ENCODE peak calls at places on chromosomes 13 and 19, in four cellular contexts. One of them, this sample, is unnamed.

GRCh38 chr19:51121257-51121656 is 3.4 kb upstream of the SIGLEC9 start:
- DNase-seq in cardiac muscle cell: no peak
- DNase-seq in uterus: no peak
- DNase-seq in fibroblast of lung: no peak
- DNase-seq in this sample: no peak

GRCh38 chr19:12574036-12574435 is 22.8 kb upstream of the ZNF564 start:
- DNase-seq in cardiac muscle cell: no peak
- DNase-seq in uterus: no peak
- DNase-seq in fibroblast of lung: no peak
- DNase-seq in this sample: no peak

GRCh38 chr13:97068146-97068545 is 73.9 kb upstream of the OXGR1 start:
- DNase-seq in cardiac muscle cell: peak
- DNase-seq in uterus: no peak
- DNase-seq in fibroblast of lung: peak
- DNase-seq in this sample: no peak

GRCh38 chr13:36475468-36475867 is 43.2 kb downstream of the CCNA1 start:
- DNase-seq in cardiac muscle cell: peak
- DNase-seq in uterus: no peak
- DNase-seq in fibroblast of lung: peak
- DNase-seq in this sample: no peak

GRCh38 chr13:52158629-52159158 is 703 bp downstream of the NEK3 start:
- DNase-seq in cardiac muscle cell: peak
- DNase-seq in uterus: peak
- DNase-seq in fibroblast of lung: peak
- DNase-seq in this sample: no peak

GRCh38 chr13:85431720-85432119 is 367.5 kb downstream of the SLITRK6 start:
- DNase-seq in cardiac muscle cell: no peak
- DNase-seq in uterus: no peak
- DNase-seq in fibroblast of lung: no peak
- DNase-seq in this sample: no peak

GRCh38 chr13:102591988-102592781 is 4.6 kb upstream of the TPP2 start:
- DNase-seq in cardiac muscle cell: peak
- DNase-seq in uterus: peak
- DNase-seq in fibroblast of lung: peak
- DNase-seq in this sample: peak

GRCh38 chr19:33938821-33939220 is 142.2 kb downstream of the KCTD15 start:
- DNase-seq in cardiac muscle cell: no peak
- DNase-seq in uterus: no peak
- DNase-seq in fibroblast of lung: no peak
- DNase-seq in this sample: no peak

GRCh38 chr19:18906605-18907519 is 10.9 kb upstream of the CERS1 start:
- DNase-seq in cardiac muscle cell: no peak
- DNase-seq in uterus: no peak
- DNase-seq in fibroblast of lung: no peak
- DNase-seq in this sample: no peak

GRCh38 chr13:101382086-101382485 is 34.2 kb downstream of the NALCN start:
- DNase-seq in cardiac muscle cell: no peak
- DNase-seq in uterus: no peak
- DNase-seq in fibroblast of lung: no peak
- DNase-seq in this sample: no peak

GRCh38 chr19:2055871-2056809 is 5.1 kb upstream of the MKNK2 start:
- DNase-seq in cardiac muscle cell: peak
- DNase-seq in uterus: peak
- DNase-seq in fibroblast of lung: peak
- DNase-seq in this sample: peak

GRCh38 chr19:18967358-18968146 is 26.5 kb upstream of the HOMER3 start:
- DNase-seq in cardiac muscle cell: peak
- DNase-seq in uterus: peak
- DNase-seq in fibroblast of lung: peak
- DNase-seq in this sample: no peak

GRCh38 chr13:90732049-90732448 is 615.4 kb upstream of the MIR17HG start:
- DNase-seq in cardiac muscle cell: no peak
- DNase-seq in uterus: no peak
- DNase-seq in fibroblast of lung: no peak
- DNase-seq in this sample: no peak

GRCh38 chr19:50790898-50791562 is 815 bp downstream of the ACP4 start:
- DNase-seq in cardiac muscle cell: no peak
- DNase-seq in uterus: no peak
- DNase-seq in fibroblast of lung: peak
- DNase-seq in this sample: no peak

GRCh38 chr19:17246681-17247425 is 1.1 kb upstream of the NR2F6 start:
- DNase-seq in cardiac muscle cell: peak
- DNase-seq in uterus: peak
- DNase-seq in fibroblast of lung: no peak
- DNase-seq in this sample: no peak

GRCh38 chr19:2782357-2782935 is 627 bp downstream of the SGTA start:
- DNase-seq in cardiac muscle cell: peak
- DNase-seq in uterus: no peak
- DNase-seq in fibroblast of lung: no peak
- DNase-seq in this sample: no peak

GRCh38 chr19:33472696-33473624 is 48.6 kb downstream of the PEPD start:
- DNase-seq in cardiac muscle cell: peak
- DNase-seq in uterus: peak
- DNase-seq in fibroblast of lung: peak
- DNase-seq in this sample: peak

DNA sequence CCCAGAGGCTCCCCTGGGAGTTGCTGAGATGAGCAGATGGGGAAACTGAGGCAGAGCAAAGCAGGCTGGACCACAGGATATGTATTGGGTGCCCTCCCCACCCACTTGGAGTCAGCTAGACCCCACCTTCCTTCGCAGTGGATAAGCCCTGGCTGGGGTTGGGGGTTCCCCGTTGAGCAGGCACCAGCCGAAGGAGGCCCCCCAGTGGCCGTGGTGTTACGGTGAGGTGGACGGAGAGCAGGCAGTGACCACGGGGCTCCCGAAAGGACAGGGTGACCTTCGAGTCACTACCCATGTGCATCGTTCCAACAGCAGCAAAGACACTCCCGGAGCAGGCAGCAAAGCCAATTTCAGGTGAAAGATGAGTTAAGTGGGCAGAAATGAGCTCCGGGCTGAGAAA is 62.4 kb upstream of the ADGRE5 start:
- DNase-seq in cardiac muscle cell: no peak
- DNase-seq in uterus: no peak
- DNase-seq in fibroblast of lung: no peak
- DNase-seq in this sample: no peak
- TF ChIP-seq CTCF in cardiac muscle cell: peak
- TF ChIP-seq CTCF in uterus: no peak
- TF ChIP-seq CTCF in fibroblast of lung: peak
- TF ChIP-seq CTCF in this sample: peak

GRCh38 chr13:68808456-68808855 is 1299.2 kb upstream of the ATXN8OS start:
- DNase-seq in cardiac muscle cell: no peak
- DNase-seq in uterus: no peak
- DNase-seq in fibroblast of lung: no peak
- DNase-seq in this sample: no peak

GRCh38 chr13:68813397-68813796 is 1294.2 kb upstream of the ATXN8OS start:
- DNase-seq in cardiac muscle cell: no peak
- DNase-seq in uterus: no peak
- DNase-seq in fibroblast of lung: no peak
- DNase-seq in this sample: no peak

GRCh38 chr13:68806125-68806524 is 1301.5 kb upstream of the ATXN8OS start:
- DNase-seq in cardiac muscle cell: no peak
- DNase-seq in uterus: no peak
- DNase-seq in fibroblast of lung: no peak
- DNase-seq in this sample: no peak

DNA sequence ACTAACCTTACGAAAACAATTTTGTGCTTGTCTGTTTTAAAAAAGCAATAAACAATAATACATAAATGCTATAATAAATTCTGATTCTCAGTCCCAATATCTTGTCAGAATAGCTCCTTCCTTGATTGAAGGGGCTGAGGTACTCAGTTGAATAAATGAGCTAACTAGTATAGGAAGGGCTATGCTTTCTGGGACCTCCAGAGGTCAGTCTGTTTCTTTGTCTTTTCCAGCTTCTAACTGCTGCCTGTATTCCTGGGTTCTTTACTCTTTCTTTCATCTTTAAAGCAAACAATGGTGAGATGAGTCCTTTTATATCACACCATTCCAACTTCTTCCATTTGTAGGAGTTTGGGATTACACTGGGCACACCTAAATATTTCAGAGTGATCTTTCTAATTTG is 1297.0 kb upstream of the ATXN8OS start:
- DNase-seq in cardiac muscle cell: no peak
- DNase-seq in uterus: no peak
- DNase-seq in fibroblast of lung: no peak
- DNase-seq in this sample: no peak
- TF ChIP-seq CTCF in cardiac muscle cell: no peak
- TF ChIP-seq CTCF in uterus: no peak
- TF ChIP-seq CTCF in fibroblast of lung: no peak
- TF ChIP-seq CTCF in this sample: no peak

DNA sequence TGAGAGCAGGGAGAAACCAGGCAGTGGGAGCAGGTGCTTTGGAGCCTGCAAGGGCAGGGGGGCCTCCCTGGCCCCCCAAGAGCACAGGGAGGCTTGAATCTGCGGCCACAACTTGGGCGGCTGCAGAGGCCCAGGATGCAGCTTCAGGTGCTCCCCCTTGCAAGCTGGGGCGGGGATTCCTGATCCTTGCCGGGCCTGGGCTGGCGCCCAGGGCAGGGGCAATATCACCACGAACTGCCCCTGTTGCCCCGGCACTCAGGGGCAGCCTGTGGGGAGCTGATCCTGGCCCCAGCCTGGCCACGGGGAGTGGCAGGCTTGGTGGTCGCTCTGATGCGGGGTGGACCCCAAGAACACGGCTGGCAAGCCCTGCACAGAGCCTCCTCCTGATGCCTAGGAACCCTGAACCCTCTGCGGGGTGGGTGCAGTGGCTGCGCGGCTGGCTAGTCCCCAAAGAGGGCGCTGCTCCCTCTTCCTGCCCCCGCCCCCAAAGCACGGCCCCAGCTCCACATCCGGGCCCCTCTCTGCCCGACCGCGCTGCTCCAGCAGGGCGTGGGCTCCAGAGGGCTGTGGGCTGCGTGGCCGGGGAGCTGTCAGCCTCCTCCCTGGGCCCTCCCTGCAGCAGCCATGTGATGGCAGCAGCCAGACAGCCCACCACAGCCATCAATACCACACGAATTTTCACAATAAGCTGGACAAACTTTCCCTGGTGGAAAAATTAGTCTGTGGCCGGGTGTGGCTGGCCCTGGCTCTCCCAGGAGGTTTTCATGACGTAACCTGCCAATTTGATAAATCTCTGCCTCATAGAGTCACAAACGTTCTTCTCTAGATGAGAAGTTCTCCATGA is 21.0 kb downstream of the TNFSF9 start:
- DNase-seq in cardiac muscle cell: peak
- DNase-seq in uterus: no peak
- DNase-seq in fibroblast of lung: no peak
- DNase-seq in this sample: no peak
- TF ChIP-seq CTCF in cardiac muscle cell: peak
- TF ChIP-seq CTCF in uterus: no peak
- TF ChIP-seq CTCF in fibroblast of lung: no peak
- TF ChIP-seq CTCF in this sample: no peak

GRCh38 chr19:13963603-13964105 is 11.3 kb downstream of the DCAF15 start:
- DNase-seq in cardiac muscle cell: no peak
- DNase-seq in uterus: no peak
- DNase-seq in fibroblast of lung: no peak
- DNase-seq in this sample: no peak
- TF ChIP-seq CTCF in cardiac muscle cell: no peak
- TF ChIP-seq CTCF in uterus: no peak
- TF ChIP-seq CTCF in fibroblast of lung: no peak
- TF ChIP-seq CTCF in this sample: no peak

DNA sequence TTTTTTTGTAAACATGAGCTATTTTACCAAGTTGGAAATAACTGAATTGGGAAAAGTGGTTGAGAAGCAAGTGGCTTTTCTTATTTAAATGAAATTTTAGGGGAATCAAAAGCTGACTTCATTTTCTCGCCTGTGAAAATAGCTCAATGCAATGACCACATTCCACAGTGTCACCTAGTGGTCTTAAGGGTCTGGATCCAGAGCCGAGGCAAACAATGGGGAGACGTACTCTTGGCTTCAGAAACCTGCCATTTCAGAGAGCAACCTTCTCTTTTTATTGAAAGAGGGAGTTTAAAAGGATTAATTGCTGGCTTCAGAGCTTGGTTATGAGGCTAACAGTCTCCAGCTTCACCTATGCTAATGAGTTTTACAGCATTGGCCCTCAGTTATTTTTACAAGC is 39.7 kb upstream of the RXFP2 start:
- DNase-seq in cardiac muscle cell: peak
- DNase-seq in uterus: no peak
- DNase-seq in fibroblast of lung: no peak
- DNase-seq in this sample: no peak
- TF ChIP-seq CTCF in cardiac muscle cell: peak
- TF ChIP-seq CTCF in uterus: no peak
- TF ChIP-seq CTCF in fibroblast of lung: no peak
- TF ChIP-seq CTCF in this sample: peak

GRCh38 chr13:86464193-86464592 is 665.0 kb upstream of the SLITRK6 start:
- DNase-seq in cardiac muscle cell: no peak
- DNase-seq in uterus: no peak
- DNase-seq in fibroblast of lung: peak
- DNase-seq in this sample: no peak
- TF ChIP-seq CTCF in cardiac muscle cell: no peak
- TF ChIP-seq CTCF in uterus: no peak
- TF ChIP-seq CTCF in fibroblast of lung: no peak
- TF ChIP-seq CTCF in this sample: no peak

GRCh38 chr13:33441015-33441414 is 155.5 kb upstream of the STARD13 start:
- DNase-seq in cardiac muscle cell: peak
- DNase-seq in uterus: no peak
- DNase-seq in fibroblast of lung: peak
- DNase-seq in this sample: peak
- TF ChIP-seq CTCF in cardiac muscle cell: no peak
- TF ChIP-seq CTCF in uterus: peak
- TF ChIP-seq CTCF in fibroblast of lung: no peak
- TF ChIP-seq CTCF in this sample: peak

This sample was measured in HFFc6.